ENCODE peak calls at places on chromosomes 12 and 14, in six cellular contexts. H, C, O, L, W and E are unnamed samples.

GRCh38 chr12:80977356-80977755 is 39.6 kb upstream of the LIN7A start:
- DNase-seq in H (no peak), C (no peak), O (no peak), L (no peak), W (no peak), E (no peak)

GRCh38 chr12:113276946-113277500 is 55.8 kb downstream of the TPCN1 start:
- DNase-seq in H (no peak), C (no peak), O (no peak), L (no peak), W (no peak), E (no peak)

GRCh38 chr14:26522985-26523384 is 74.8 kb downstream of the NOVA1 start:
- DNase-seq in H (no peak), C (no peak), O (peak), L (no peak), W (peak), E (no peak)

GRCh38 chr12:95836630-95837239 is 22.0 kb upstream of the SNRPF start:
- DNase-seq in H (no peak), C (peak), O (peak), L (no peak), W (no peak), E (no peak)

GRCh38 chr14:61461808-61462275 is 140.5 kb downstream of the PRKCH start:
- DNase-seq in H (peak), C (peak), O (peak), L (peak), W (peak), E (peak)

GRCh38 chr14:97657609-97658008 is 860.4 kb downstream of the VRK1 start:
- DNase-seq in H (no peak), C (no peak), O (no peak), L (no peak), W (no peak), E (no peak)

GRCh38 chr14:96975116-96975515 is 177.9 kb downstream of the VRK1 start:
- DNase-seq in H (no peak), C (no peak), O (no peak), L (no peak), W (no peak), E (no peak)

GRCh38 chr12:108321688-108322087 is 17.4 kb downstream of the CMKLR1 start:
- DNase-seq in H (no peak), C (no peak), O (no peak), L (no peak), W (no peak), E (no peak)

GRCh38 chr14:89773151-89773550 is 181.4 kb downstream of the EFCAB11 start:
- DNase-seq in H (no peak), C (no peak), O (no peak), L (peak), W (no peak), E (no peak)

GRCh38 chr12:75783093-75783877 is 248.3 kb downstream of the PHLDA1 start:
- DNase-seq in H (no peak), C (no peak), O (no peak), L (no peak), W (no peak), E (no peak)

GRCh38 chr12:1913377-1914115 is 4.9 kb downstream of the CACNA2D4 start:
- DNase-seq in H (no peak), C (no peak), O (no peak), L (peak), W (no peak), E (no peak)

GRCh38 chr14:95523818-95524448 is 7.5 kb upstream of the SYNE3 start:
- DNase-seq in H (no peak), C (no peak), O (peak), L (no peak), W (no peak), E (no peak)

GRCh38 chr14:24122971-24123370 is 7.5 kb upstream of the FITM1 start:
- DNase-seq in H (no peak), C (no peak), O (no peak), L (no peak), W (no peak), E (no peak)

GRCh38 chr12:81077686-81078441 is at the start of gene ACSS3:
- DNase-seq in H (peak), C (no peak), O (peak), L (no peak), W (no peak), E (no peak)

GRCh38 chr14:94462763-94463572 is 10.4 kb upstream of the SERPINA11 start:
- DNase-seq in H (no peak), C (no peak), O (no peak), L (no peak), W (no peak), E (no peak)

GRCh38 chr12:57433370-57433769 is 1.2 kb upstream of the INHBC start:
- DNase-seq in H (no peak), C (no peak), O (no peak), L (no peak), W (no peak), E (no peak)

GRCh38 chr14:96151242-96151641 is 53.4 kb upstream of the BDKRB2 start:
- DNase-seq in H (no peak), C (no peak), O (no peak), L (no peak), W (no peak), E (no peak)

GRCh38 chr12:115403253-115403652 is 719.3 kb upstream of the TBX3 start:
- DNase-seq in H (no peak), C (no peak), O (no peak), L (no peak), W (no peak), E (no peak)

GRCh38 chr14:28077005-28077404 is 689.6 kb upstream of the FOXG1 start:
- DNase-seq in H (no peak), C (no peak), O (no peak), L (no peak), W (no peak), E (no peak)

GRCh38 chr12:8088574-8088973 is 6.5 kb downstream of the NECAP1 start:
- DNase-seq in H (no peak), C (no peak), O (no peak), L (peak), W (no peak), E (no peak)

GRCh38 chr14:49853572-49854375 is 1.2 kb upstream of the NEMF start:
- DNase-seq in H (peak), C (peak), O (peak), L (peak), W (peak), E (peak)

GRCh38 chr14:88264116-88264515 is 59.0 kb downstream of the KCNK10 start:
- DNase-seq in H (no peak), C (no peak), O (no peak), L (no peak), W (no peak), E (no peak)

GRCh38 chr14:35374273-35374681 is 30.3 kb downstream of the NFKBIA start:
- DNase-seq in H (no peak), C (no peak), O (peak), L (no peak), W (peak), E (peak)

GRCh38 chr12:107544947-107545346 is 140.7 kb upstream of the PWP1 start:
- DNase-seq in H (no peak), C (no peak), O (peak), L (no peak), W (no peak), E (no peak)

GRCh38 chr12:49783917-49784676 is 42.7 kb downstream of the TMBIM6 start:
- DNase-seq in H (no peak), C (peak), O (peak), L (no peak), W (peak), E (no peak)

GRCh38 chr12:127416796-127417195 is 850.2 kb upstream of the TMEM132C start:
- DNase-seq in H (no peak), C (no peak), O (no peak), L (no peak), W (no peak), E (peak)

GRCh38 chr12:80040075-80040738 is 59.1 kb upstream of the OTOGL start:
- DNase-seq in H (no peak), C (no peak), O (peak), L (no peak), W (no peak), E (no peak)

GRCh38 chr12:121812320-121812871 is 8.6 kb downstream of the SETD1B start:
- DNase-seq in H (peak), C (no peak), O (peak), L (peak), W (no peak), E (peak)

GRCh38 chr14:100079606-100080005 is 14.4 kb downstream of the EVL start:
- DNase-seq in H (no peak), C (no peak), O (no peak), L (no peak), W (no peak), E (no peak)

GRCh38 chr12:59808317-59808910 is 212.6 kb downstream of the SLC16A7 start:
- DNase-seq in H (no peak), C (no peak), O (peak), L (peak), W (no peak), E (peak)

GRCh38 chr14:91170504-91171121 is 56.7 kb downstream of the DGLUCY start:
- DNase-seq in H (no peak), C (no peak), O (peak), L (no peak), W (no peak), E (no peak)

GRCh38 chr14:64906022-64906421 is 8.2 kb upstream of the CHURC1 start:
- DNase-seq in H (no peak), C (no peak), O (no peak), L (no peak), W (no peak), E (no peak)

GRCh38 chr12:51911788-51912711 is 4.7 kb downstream of the ACVRL1 start:
- DNase-seq in H (no peak), C (no peak), O (no peak), L (no peak), W (no peak), E (no peak)

GRCh38 chr14:35696575-35696974 is 112.5 kb downstream of the RALGAPA1 start:
- DNase-seq in H (no peak), C (no peak), O (no peak), L (no peak), W (no peak), E (no peak)

GRCh38 chr14:84894254-84894653 is 635.7 kb upstream of the FLRT2 start:
- DNase-seq in H (no peak), C (no peak), O (no peak), L (no peak), W (no peak), E (no peak)

GRCh38 chr14:91896419-91896818 is 29.1 kb upstream of the TC2N start:
- DNase-seq in H (no peak), C (no peak), O (no peak), L (no peak), W (no peak), E (no peak)

GRCh38 chr14:89040438-89041244 is 216.2 kb downstream of the TTC8 start:
- DNase-seq in H (peak), C (no peak), O (peak), L (peak), W (peak), E (peak)

GRCh38 chr14:93426750-93427149 is 4.0 kb upstream of the UNC79 start:
- DNase-seq in H (no peak), C (no peak), O (no peak), L (no peak), W (no peak), E (no peak)

GRCh38 chr12:66165141-66165540 is 4.7 kb downstream of the TMBIM4 start:
- DNase-seq in H (no peak), C (no peak), O (no peak), L (no peak), W (no peak), E (no peak)

GRCh38 chr12:66170606-66171005 is 810 bp upstream of the TMBIM4 start:
- DNase-seq in H (no peak), C (no peak), O (no peak), L (no peak), W (no peak), E (no peak)

GRCh38 chr12:66168410-66168809 is 1.4 kb downstream of the TMBIM4 start:
- DNase-seq in H (no peak), C (no peak), O (no peak), L (no peak), W (no peak), E (no peak)

GRCh38 chr12:66166561-66166960 is 3.2 kb downstream of the TMBIM4 start:
- DNase-seq in H (no peak), C (no peak), O (no peak), L (no peak), W (no peak), E (no peak)

GRCh38 chr12:66169221-66170170 is at the start of gene TMBIM4:
- DNase-seq in H (peak), C (peak), O (peak), L (peak), W (peak), E (peak)
- TF ChIP-seq CTCF in H (peak), C (peak), O (peak), L (peak), W (peak), E (peak)

GRCh38 chr14:101228949-101229541 is 325.5 kb upstream of the RTL1 start:
- DNase-seq in H (no peak), C (no peak), O (no peak), L (no peak), W (no peak), E (no peak)
- TF ChIP-seq CTCF in H (no peak), C (no peak), O (no peak), L (no peak), W (no peak), E (no peak)

GRCh38 chr14:103434868-103435442 is 49.7 kb downstream of the MARK3 start:
- DNase-seq in H (no peak), C (no peak), O (no peak), L (no peak), W (no peak), E (no peak)
- TF ChIP-seq CTCF in H (no peak), C (no peak), O (no peak), L (no peak), W (no peak), E (no peak)

DNA sequence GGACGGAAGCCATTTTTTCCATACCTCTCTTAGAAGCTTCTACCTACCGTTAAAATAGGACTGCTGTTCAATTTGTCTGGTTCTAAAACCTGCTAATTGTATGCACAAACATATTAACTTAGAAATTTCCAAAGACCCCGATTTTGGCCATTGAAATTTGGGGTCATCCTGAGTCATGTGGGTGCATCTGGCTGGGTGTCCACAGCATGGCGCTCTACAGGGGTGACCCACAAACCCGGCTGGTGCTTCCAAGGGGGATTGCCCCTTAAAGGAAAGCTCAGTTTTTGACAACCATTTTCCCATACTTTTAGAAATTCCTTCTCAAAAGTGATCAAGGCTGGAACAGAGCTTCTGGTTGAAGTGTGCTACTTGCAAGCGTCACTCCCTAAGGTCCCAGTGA is 83.9 kb upstream of the EIF5 start:
- DNase-seq in H (no peak), C (no peak), O (no peak), L (no peak), W (no peak), E (no peak)
- TF ChIP-seq CTCF in H (no peak), C (no peak), O (no peak), L (no peak), W (no peak), E (no peak)

GRCh38 chr14:67641902-67642749 is 22.4 kb downstream of the ARG2 start:
- DNase-seq in H (no peak), C (no peak), O (no peak), L (no peak), W (no peak), E (no peak)
- TF ChIP-seq CTCF in H (no peak), C (no peak), O (no peak), L (no peak), W (no peak), E (no peak)

GRCh38 chr14:54489318-54489683 is 521 bp upstream of the GMFB start:
- DNase-seq in H (no peak), C (no peak), O (no peak), L (no peak), W (no peak), E (no peak)
- TF ChIP-seq CTCF in H (no peak), C (no peak), O (no peak), L (no peak), W (no peak), E (no peak)

DNA sequence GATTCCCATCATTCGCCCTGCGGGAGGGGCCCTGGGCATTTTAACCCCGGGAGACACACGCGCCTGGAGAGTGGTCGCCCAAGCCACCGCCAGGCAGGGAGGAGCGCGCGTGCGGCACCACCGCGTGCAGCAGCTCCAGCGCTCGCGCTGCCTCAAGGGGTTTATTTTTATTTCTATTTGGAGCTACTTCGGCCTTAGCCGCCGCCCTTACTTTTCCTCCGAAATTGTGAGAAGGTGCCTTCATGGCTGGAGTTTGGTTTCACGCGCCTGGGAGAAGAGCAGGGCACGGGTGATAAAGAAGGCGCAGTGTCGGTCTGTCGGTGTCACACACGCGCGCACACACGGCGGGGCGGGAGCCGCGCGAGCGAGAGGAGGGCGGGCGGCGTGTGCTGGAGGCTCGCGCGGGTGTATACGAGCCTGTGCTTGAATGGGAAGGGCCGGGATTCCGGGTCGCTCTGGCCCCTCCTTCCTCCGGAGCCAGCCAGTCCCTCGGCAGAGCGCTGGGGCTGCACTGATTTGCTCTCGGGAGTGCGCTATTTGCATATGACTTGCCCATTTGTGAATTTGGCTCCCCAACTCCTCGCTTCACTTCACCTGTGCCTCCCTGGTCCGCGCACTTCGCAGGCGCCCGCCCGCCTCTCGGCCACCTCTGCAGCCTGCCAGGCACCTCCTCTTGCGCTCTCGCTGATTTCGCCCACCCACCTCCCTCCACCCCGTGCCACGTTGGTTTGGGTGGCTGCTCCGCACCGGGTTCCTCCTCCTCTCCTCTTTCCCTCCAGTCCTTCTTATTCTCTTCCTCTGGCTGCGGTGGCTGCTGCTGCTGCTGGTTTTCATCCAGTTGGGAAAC is 932.3 kb downstream of the DIO2 start:
- DNase-seq in H (peak), C (peak), O (peak), L (no peak), W (no peak), E (peak)
- TF ChIP-seq CTCF in H (no peak), C (no peak), O (no peak), L (no peak), W (no peak), E (no peak)

DNA sequence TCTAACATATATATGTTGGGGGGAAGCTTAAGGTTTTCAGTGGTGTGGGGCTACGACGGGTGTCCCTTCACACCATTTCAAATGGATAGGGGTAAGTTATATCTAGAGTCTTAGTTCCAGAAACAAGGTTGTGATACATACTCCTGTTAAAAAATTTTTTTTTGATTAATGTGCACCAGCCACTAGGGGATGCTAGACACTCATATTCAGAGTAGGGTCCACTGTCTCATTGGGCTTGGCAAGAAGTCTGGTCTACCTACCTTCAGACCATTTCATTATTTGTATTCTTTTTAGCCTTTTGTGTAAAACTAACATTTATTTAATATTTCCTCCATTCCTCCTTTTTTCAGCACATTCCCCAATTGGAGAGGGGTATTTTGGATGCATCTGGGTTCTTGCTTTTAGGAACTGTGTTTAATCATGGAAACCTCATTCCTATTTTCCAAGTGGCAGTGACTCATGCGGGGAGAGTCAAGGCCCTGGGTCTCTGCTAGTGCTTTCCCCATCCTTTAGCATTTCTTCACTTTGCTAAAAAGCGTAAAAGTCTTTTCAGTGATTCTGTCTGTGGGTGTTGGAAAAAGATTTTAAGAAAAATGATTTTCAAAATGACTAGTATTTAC is 33.4 kb downstream of the ANO4 start:
- DNase-seq in H (peak), C (no peak), O (peak), L (peak), W (no peak), E (peak)
- TF ChIP-seq CTCF in H (peak), C (peak), O (peak), L (peak), W (peak), E (peak)

DNA sequence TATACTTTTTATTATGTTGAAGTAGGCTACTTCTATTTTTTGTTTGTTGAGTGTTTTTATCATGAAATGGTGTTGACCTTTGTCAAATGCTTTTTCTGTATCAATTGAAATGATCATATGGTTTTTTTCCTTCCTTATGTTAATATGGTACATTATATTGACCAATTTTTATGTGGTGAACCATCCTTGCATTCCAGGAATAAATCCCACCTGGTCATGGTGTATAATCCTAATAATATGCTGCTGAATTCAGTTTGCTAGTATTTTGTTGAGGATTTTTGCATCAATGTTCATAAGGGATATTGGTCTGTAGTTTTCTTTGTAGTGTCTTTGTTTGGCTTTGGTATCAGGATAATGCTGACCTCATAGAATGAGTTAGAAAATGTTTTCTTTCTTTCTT is 10.4 kb downstream of the OR5AU1 start:
- DNase-seq in H (no peak), C (no peak), O (no peak), L (no peak), W (no peak), E (no peak)
- TF ChIP-seq CTCF in H (no peak), C (no peak), O (no peak), L (no peak), W (no peak), E (no peak)